ENCODE peak calls at places on chromosomes 16 and 17, in five cellular contexts. One of them, this sample, is unnamed.
A peak's percentile ranks its signal among the peaks of the same experiment; 100 is the strongest.

GRCh38 chr17:63293310-63293709 is 152.8 kb downstream of the CYB561 start:
- DNase-seq in stomach: no peak
- DNase-seq in neural crest cell: no peak
- DNase-seq in NCI-H69: no peak
- DNase-seq in fibroblast of pulmonary artery: peak; percentile 68
- DNase-seq in this sample: peak; percentile 82

GRCh38 chr17:77677210-77677609 is 281.3 kb upstream of the TNRC6C start:
- DNase-seq in stomach: no peak
- DNase-seq in neural crest cell: no peak
- DNase-seq in NCI-H69: no peak
- DNase-seq in fibroblast of pulmonary artery: no peak
- DNase-seq in this sample: no peak

GRCh38 chr17:64653985-64654355 is 8.1 kb downstream of the SMURF2 start:
- DNase-seq in stomach: no peak
- DNase-seq in neural crest cell: no peak
- DNase-seq in NCI-H69: no peak
- DNase-seq in fibroblast of pulmonary artery: no peak
- DNase-seq in this sample: no peak

GRCh38 chr17:7138800-7139381 is 24.3 kb upstream of the ASGR2 start:
- DNase-seq in stomach: no peak
- DNase-seq in neural crest cell: no peak
- DNase-seq in NCI-H69: no peak
- DNase-seq in fibroblast of pulmonary artery: peak; percentile 11
- DNase-seq in this sample: no peak

GRCh38 chr17:55215711-55216110 is 49.0 kb upstream of the HLF start:
- DNase-seq in stomach: no peak
- DNase-seq in neural crest cell: no peak
- DNase-seq in NCI-H69: no peak
- DNase-seq in fibroblast of pulmonary artery: no peak
- DNase-seq in this sample: no peak

GRCh38 chr16:3454093-3454492 is 10.6 kb downstream of the NAA60 start:
- DNase-seq in stomach: peak; percentile 14
- DNase-seq in neural crest cell: no peak
- DNase-seq in NCI-H69: peak; percentile 13
- DNase-seq in fibroblast of pulmonary artery: no peak
- DNase-seq in this sample: no peak

GRCh38 chr16:88192601-88193000 is 190.2 kb upstream of the ZNF469 start:
- DNase-seq in stomach: no peak
- DNase-seq in neural crest cell: no peak
- DNase-seq in NCI-H69: no peak
- DNase-seq in fibroblast of pulmonary artery: no peak
- DNase-seq in this sample: no peak

GRCh38 chr16:84105286-84105815 is 11.4 kb downstream of the MBTPS1 start:
- DNase-seq in stomach: no peak
- DNase-seq in neural crest cell: no peak
- DNase-seq in NCI-H69: no peak
- DNase-seq in fibroblast of pulmonary artery: no peak
- DNase-seq in this sample: no peak